ENCODE peak calls at places on chromosome 22, in four cellular contexts. K is H9, J is IMR-90, P is mesenchymal stem cell. W is an unnamed sample.

GRCh38 chr22:45454260-45454659 is 40.8 kb downstream of the RIBC2 start:
- DNase-seq in K (no peak), J (peak), P (no peak), W (no peak)

GRCh38 chr22:27554841-27555456 is 246.6 kb downstream of the MN1 start:
- DNase-seq in K (no peak), J (no peak), P (no peak), W (no peak)

GRCh38 chr22:45976351-45977002 is 485 bp downstream of the WNT7B start:
- DNase-seq in K (no peak), J (no peak), P (peak), W (no peak)

GRCh38 chr22:17403906-17404305 is 34.6 kb downstream of the CECR2 start:
- DNase-seq in K (no peak), J (no peak), P (no peak), W (no peak)

GRCh38 chr22:26553056-26553752 is 36.7 kb downstream of the TPST2 start:
- DNase-seq in K (no peak), J (peak), P (peak), W (no peak)

GRCh38 chr22:35561796-35562526 is 21.3 kb downstream of the RASD2 start:
- DNase-seq in K (peak), J (peak), P (peak), W (no peak)

GRCh38 chr22:46150615-46151423 is 493 bp downstream of the PPARA start:
- DNase-seq in K (peak), J (no peak), P (peak), W (peak)

GRCh38 chr22:19663286-19663815 is 51.0 kb upstream of the SEPTIN5 start:
- DNase-seq in K (no peak), J (peak), P (peak), W (no peak)

GRCh38 chr22:37518509-37519267 is 527 bp downstream of the CARD10 start:
- DNase-seq in K (no peak), J (no peak), P (no peak), W (no peak)

GRCh38 chr22:37095113-37095512 is 14.4 kb downstream of the TMPRSS6 start:
- DNase-seq in K (no peak), J (no peak), P (no peak), W (no peak)

GRCh38 chr22:37639070-37639760 is at the start of gene SH3BP1:
- DNase-seq in K (peak), J (no peak), P (peak), W (no peak)

GRCh38 chr22:24441406-24442351 is 14.3 kb downstream of the ADORA2A start:
- DNase-seq in K (no peak), J (no peak), P (no peak), W (no peak)

GRCh38 chr22:37428649-37429586 is 1.6 kb upstream of the ELFN2 start:
- DNase-seq in K (peak), J (peak), P (peak), W (peak)

GRCh38 chr22:18973264-18974031 is 37.4 kb upstream of the PRODH start:
- DNase-seq in K (no peak), J (no peak), P (no peak), W (no peak)

GRCh38 chr22:27801616-27802388 is at the start of gene MN1:
- DNase-seq in K (peak), J (peak), P (peak), W (peak)

GRCh38 chr22:37708580-37709444 is 12.0 kb downstream of the TRIOBP start:
- DNase-seq in K (no peak), J (no peak), P (no peak), W (no peak)

GRCh38 chr22:32764330-32765116 is 37.0 kb upstream of the TIMP3 start:
- DNase-seq in K (no peak), J (peak), P (peak), W (no peak)

GRCh38 chr22:25448435-25449051 is 115.9 kb upstream of the GRK3 start:
- DNase-seq in K (no peak), J (peak), P (peak), W (no peak)
- H3K14ac ChIP-seq in K (no peak), J (peak), P (no peak), W (no peak)

DNA sequence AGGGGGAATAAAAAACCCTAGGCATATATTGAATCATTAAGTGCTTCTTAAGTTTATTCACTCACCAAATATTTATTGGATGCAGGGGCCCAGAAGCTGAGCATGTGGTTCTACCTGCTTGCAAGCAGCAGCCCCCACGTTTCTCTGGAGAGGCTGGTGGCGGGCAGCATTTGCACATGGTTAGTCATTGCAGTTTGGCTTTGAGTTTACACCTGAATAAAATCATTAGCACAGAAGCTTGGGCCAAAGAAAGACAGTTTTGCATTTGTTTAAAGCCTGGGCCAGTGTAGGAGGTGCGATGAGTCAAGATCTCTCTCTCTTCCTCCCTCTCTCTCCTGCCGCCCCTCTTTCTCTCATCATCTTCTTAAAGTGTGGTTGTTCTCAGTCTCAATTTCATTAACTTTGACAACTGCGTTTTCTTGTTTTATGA is 72.6 kb downstream of the C22orf31 start:
- DNase-seq in K (peak), J (no peak), P (no peak), W (no peak)
- H2BK5ac ChIP-seq in K (no peak), J (no peak), P (no peak), W (no peak)

DNA sequence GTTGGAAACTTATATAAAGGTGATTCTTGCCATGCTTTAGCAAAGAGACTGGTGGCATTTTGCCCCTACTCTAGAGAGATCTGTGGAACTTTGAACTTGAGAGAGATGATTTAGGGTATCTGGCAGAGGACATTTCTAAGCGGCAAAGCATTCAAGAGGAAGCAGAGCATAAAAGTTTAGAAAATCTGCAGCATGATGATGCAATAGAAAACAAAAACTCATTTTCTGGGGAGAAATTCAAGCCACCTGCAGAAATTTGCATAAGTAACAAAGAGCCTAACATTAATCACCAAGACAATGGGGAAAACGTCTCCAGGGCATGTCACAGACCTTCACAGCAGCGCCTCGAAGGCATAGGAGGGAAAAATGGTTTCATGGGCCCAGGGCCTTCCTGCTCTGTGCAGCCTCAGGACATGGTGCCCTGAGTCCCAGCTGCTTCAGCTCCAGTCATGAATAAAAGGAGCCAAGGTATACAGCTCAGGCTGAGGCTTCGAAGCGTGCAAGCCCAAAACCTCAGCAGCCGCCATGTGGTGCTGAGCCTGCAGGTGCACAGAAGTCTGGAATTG is 83.4 kb downstream of the MRTFA start:
- DNase-seq in K (peak), J (no peak), P (no peak), W (no peak)
- H3K4ac ChIP-seq in K (no peak), J (no peak), P (no peak), W (no peak)

GRCh38 chr22:48661984-48662383 is 1165.7 kb downstream of the BRD1 start:
- DNase-seq in K (no peak), J (no peak), P (no peak), W (no peak)
- H3K14ac ChIP-seq in K (no peak), J (no peak), P (no peak), W (no peak)

GRCh38 chr22:39456262-39457046 is at the start of gene MGAT3:
- DNase-seq in K (no peak), J (no peak), P (no peak), W (no peak)

GRCh38 chr22:39458443-39459083 is 1.8 kb downstream of the MGAT3 start:
- DNase-seq in K (no peak), J (no peak), P (no peak), W (no peak)

GRCh38 chr22:39459681-39460080 is 2.9 kb downstream of the MGAT3 start:
- DNase-seq in K (no peak), J (no peak), P (no peak), W (no peak)

GRCh38 chr22:39457047-39457545 is 284 bp downstream of the MGAT3 start:
- DNase-seq in K (no peak), J (no peak), P (no peak), W (no peak)

DNA sequence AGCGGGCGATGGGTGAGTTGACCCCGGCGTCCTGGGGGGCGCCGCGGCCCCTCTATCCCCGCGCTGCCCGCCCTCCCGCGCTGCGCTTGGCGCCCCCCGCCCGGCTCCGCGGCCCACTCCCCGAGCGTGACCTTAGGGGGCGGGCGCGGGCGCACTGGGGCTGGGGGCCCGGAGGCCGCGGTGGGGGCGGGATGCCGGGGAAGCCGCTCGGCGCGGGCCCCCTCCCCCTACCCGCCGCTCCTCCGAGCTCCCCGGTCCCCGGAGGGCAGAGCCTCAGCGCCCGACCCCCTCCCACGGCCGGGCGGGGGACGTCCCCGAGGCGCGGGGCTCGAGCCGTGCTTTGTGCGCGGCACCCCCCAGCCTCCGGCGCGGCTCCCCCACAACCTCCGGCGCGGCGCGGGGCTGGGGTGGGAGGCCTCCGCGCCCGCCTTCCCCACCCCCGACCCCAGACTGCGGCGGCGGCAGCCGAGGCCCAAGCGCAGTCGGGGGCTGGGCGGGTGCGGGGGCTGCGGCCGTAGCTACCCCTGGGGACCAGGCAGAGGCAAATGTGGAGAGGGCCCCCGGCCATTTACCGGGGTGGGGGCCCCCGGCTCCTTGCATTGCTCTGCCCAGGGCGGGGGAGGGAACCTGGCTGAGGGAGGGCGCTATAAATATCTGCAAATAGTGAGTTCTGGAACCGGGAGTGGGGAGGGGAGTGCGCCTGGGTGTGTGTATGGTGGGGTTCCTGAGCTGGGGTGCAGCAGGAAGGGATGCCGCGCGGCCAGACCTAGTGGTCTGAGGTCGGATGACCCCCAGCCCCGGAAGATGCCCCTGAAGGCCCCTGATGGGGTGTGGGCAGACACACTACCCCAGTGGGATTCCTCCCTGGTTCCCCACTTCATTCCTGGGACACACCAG is 982 bp downstream of the MGAT3 start:
- DNase-seq in K (no peak), J (no peak), P (no peak), W (no peak)
- H2BK5ac ChIP-seq in K (no peak), J (no peak), P (no peak), W (peak)

GRCh38 chr22:23242473-23243001 is 62.2 kb downstream of the BCR start:
- DNase-seq in K (peak), J (peak), P (peak), W (peak)

GRCh38 chr22:23243859-23244689 is 63.8 kb downstream of the BCR start:
- DNase-seq in K (no peak), J (no peak), P (no peak), W (no peak)

GRCh38 chr22:23244690-23245044 is 64.4 kb downstream of the BCR start:
- DNase-seq in K (no peak), J (no peak), P (no peak), W (no peak)

GRCh38 chr22:23241562-23242472 is 61.5 kb downstream of the BCR start:
- DNase-seq in K (no peak), J (no peak), P (no peak), W (no peak)

DNA sequence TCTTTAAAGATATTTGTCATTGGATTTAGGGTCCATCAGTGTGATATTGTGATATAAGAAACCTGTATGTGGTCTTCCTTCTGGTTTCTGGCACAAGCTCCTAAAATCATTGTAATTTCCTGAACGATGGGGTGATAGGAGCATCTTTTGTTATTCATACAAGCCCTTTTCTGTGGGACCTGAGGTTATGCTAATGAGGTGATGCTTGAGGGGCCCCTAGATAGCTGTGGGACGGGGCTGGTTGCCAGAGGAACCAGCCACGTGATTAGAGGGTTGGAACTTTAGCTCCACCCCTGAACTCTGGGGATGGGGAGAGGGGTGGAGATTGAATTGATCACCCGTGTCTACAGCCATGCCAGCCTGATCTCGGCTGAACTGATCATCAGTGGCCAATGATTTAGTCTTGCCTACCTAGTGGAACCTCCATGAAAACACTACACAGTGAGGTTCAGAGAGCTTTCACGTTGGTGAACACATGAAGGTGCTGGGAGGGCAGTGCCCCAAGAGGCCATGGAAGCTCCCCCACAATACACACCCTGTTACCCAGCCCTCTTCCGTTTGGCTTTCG is 62.8 kb downstream of the BCR start:
- DNase-seq in K (peak), J (no peak), P (no peak), W (peak)
- H3K4ac ChIP-seq in K (no peak), J (no peak), P (no peak), W (no peak)

DNA sequence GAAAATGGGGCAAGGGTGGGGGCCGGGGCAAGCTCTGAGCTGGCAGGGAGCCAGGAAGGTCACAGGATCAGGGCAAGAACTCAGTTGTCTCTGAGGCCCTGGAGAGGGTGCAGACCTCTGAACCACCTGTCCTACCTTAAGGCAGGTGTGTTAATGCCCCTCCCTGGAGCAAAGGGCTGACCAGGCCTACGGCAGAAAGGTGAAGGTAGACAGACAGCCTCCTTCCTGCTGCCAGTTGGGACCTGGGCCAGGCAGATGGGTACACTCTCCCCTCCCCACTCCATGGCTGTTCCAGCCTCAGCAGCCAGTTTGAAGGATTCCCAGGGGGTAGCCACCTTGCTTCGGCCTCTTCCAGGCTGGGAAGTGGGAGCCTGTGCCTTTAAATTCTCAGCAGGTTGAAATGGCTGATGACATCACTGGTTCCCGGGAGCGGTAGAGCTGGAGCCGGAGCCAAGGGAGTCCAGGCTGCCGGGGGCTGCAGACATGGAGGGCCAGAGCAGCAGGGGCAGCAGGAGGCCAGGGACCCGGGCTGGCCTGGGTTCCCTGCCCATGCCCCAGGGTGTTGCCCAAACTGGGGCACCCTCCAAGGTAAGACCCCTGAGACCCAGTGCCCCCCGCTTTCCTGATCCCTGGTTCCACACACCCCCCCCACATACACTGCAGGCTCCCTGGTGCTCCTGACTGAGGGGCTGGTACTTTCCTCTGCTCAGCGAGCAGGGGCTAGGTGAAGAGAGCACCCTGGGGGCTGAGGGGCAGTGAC is at the start of gene INPP5J:
- DNase-seq in K (peak), J (peak), P (peak), W (no peak)
- H3K14ac ChIP-seq in K (peak), J (peak), P (no peak), W (no peak)

W was measured in neuronal stem cell.